ENCODE peak calls at places on chromosomes 2 and 18, in ten cellular contexts. One of them, this sample, is unnamed.

GRCh38 chr2:191249131-191249813 is 4.1 kb downstream of the MYO1B start:
- DNase-seq in stimulated activated naive CD4-positive, alpha-beta T cell: no peak
- DNase-seq in T-helper 2 cell: no peak
- DNase-seq in left ventricle myocardium inferior: no peak
- DNase-seq in RWPE2: no peak
- DNase-seq in activated naive CD8-positive, alpha-beta T cell treated with anti-CD3 and anti-CD28 coated beads, Interleukin-2, amount 50 U/mL, for 24 hours: no peak
- DNase-seq in psoas muscle: no peak
- DNase-seq in cardiac muscle cell: no peak
- DNase-seq in cardiac fibroblast: peak
- DNase-seq in GM12878: no peak
- DNase-seq in this sample: no peak

GRCh38 chr2:191845876-191846786 is 757 bp downstream of the CAVIN2 start:
- DNase-seq in cardiac muscle cell: no peak
- DNase-seq in activated naive CD8-positive, alpha-beta T cell treated with anti-CD3 and anti-CD28 coated beads, Interleukin-2, amount 50 U/mL, for 24 hours: no peak
- DNase-seq in left ventricle myocardium inferior: peak
- DNase-seq in T-helper 2 cell: no peak
- DNase-seq in GM12878: no peak
- DNase-seq in psoas muscle: no peak
- DNase-seq in stimulated activated naive CD4-positive, alpha-beta T cell: no peak
- DNase-seq in cardiac fibroblast: no peak
- DNase-seq in RWPE2: peak
- DNase-seq in this sample: no peak

GRCh38 chr2:167596072-167596471 is 651.3 kb downstream of the STK39 start:
- DNase-seq in psoas muscle: no peak
- DNase-seq in stimulated activated naive CD4-positive, alpha-beta T cell: no peak
- DNase-seq in GM12878: no peak
- DNase-seq in cardiac muscle cell: no peak
- DNase-seq in activated naive CD8-positive, alpha-beta T cell treated with anti-CD3 and anti-CD28 coated beads, Interleukin-2, amount 50 U/mL, for 24 hours: no peak
- DNase-seq in T-helper 2 cell: no peak
- DNase-seq in left ventricle myocardium inferior: no peak
- DNase-seq in RWPE2: no peak
- DNase-seq in cardiac fibroblast: no peak
- DNase-seq in this sample: no peak

GRCh38 chr2:2664989-2665833 is 334.1 kb upstream of the MYT1L start:
- DNase-seq in stimulated activated naive CD4-positive, alpha-beta T cell: no peak
- DNase-seq in RWPE2: peak
- DNase-seq in psoas muscle: no peak
- DNase-seq in activated naive CD8-positive, alpha-beta T cell treated with anti-CD3 and anti-CD28 coated beads, Interleukin-2, amount 50 U/mL, for 24 hours: no peak
- DNase-seq in T-helper 2 cell: no peak
- DNase-seq in left ventricle myocardium inferior: no peak
- DNase-seq in GM12878: no peak
- DNase-seq in cardiac fibroblast: peak
- DNase-seq in cardiac muscle cell: no peak
- DNase-seq in this sample: peak

GRCh38 chr2:47559079-47559684 is 156.2 kb downstream of the MSH2 start:
- DNase-seq in RWPE2: no peak
- DNase-seq in T-helper 2 cell: no peak
- DNase-seq in cardiac muscle cell: no peak
- DNase-seq in cardiac fibroblast: no peak
- DNase-seq in psoas muscle: no peak
- DNase-seq in GM12878: no peak
- DNase-seq in stimulated activated naive CD4-positive, alpha-beta T cell: no peak
- DNase-seq in activated naive CD8-positive, alpha-beta T cell treated with anti-CD3 and anti-CD28 coated beads, Interleukin-2, amount 50 U/mL, for 24 hours: no peak
- DNase-seq in left ventricle myocardium inferior: no peak
- DNase-seq in this sample: peak

GRCh38 chr2:29055586-29055985 is 18.7 kb downstream of the PCARE start:
- DNase-seq in activated naive CD8-positive, alpha-beta T cell treated with anti-CD3 and anti-CD28 coated beads, Interleukin-2, amount 50 U/mL, for 24 hours: no peak
- DNase-seq in cardiac fibroblast: no peak
- DNase-seq in stimulated activated naive CD4-positive, alpha-beta T cell: no peak
- DNase-seq in cardiac muscle cell: no peak
- DNase-seq in psoas muscle: no peak
- DNase-seq in left ventricle myocardium inferior: no peak
- DNase-seq in T-helper 2 cell: no peak
- DNase-seq in GM12878: no peak
- DNase-seq in RWPE2: no peak
- DNase-seq in this sample: no peak

GRCh38 chr2:25131567-25132295 is 36.6 kb downstream of the POMC start:
- DNase-seq in cardiac muscle cell: no peak
- DNase-seq in activated naive CD8-positive, alpha-beta T cell treated with anti-CD3 and anti-CD28 coated beads, Interleukin-2, amount 50 U/mL, for 24 hours: peak
- DNase-seq in GM12878: no peak
- DNase-seq in T-helper 2 cell: no peak
- DNase-seq in RWPE2: no peak
- DNase-seq in left ventricle myocardium inferior: peak
- DNase-seq in psoas muscle: peak
- DNase-seq in stimulated activated naive CD4-positive, alpha-beta T cell: no peak
- DNase-seq in cardiac fibroblast: peak
- DNase-seq in this sample: no peak

GRCh38 chr2:41948397-41948763 is 99.4 kb upstream of the PKDCC start:
- DNase-seq in left ventricle myocardium inferior: no peak
- DNase-seq in RWPE2: no peak
- DNase-seq in psoas muscle: no peak
- DNase-seq in GM12878: no peak
- DNase-seq in cardiac fibroblast: no peak
- DNase-seq in stimulated activated naive CD4-positive, alpha-beta T cell: no peak
- DNase-seq in activated naive CD8-positive, alpha-beta T cell treated with anti-CD3 and anti-CD28 coated beads, Interleukin-2, amount 50 U/mL, for 24 hours: no peak
- DNase-seq in cardiac muscle cell: no peak
- DNase-seq in T-helper 2 cell: no peak
- DNase-seq in this sample: no peak

GRCh38 chr2:42874838-42875801 is 82.7 kb upstream of the HAAO start:
- DNase-seq in cardiac fibroblast: peak
- DNase-seq in activated naive CD8-positive, alpha-beta T cell treated with anti-CD3 and anti-CD28 coated beads, Interleukin-2, amount 50 U/mL, for 24 hours: no peak
- DNase-seq in cardiac muscle cell: no peak
- DNase-seq in RWPE2: no peak
- DNase-seq in T-helper 2 cell: no peak
- DNase-seq in psoas muscle: peak
- DNase-seq in stimulated activated naive CD4-positive, alpha-beta T cell: no peak
- DNase-seq in left ventricle myocardium inferior: peak
- DNase-seq in GM12878: no peak
- DNase-seq in this sample: no peak

GRCh38 chr2:236250286-236250685 is 13.9 kb downstream of the ASB18 start:
- DNase-seq in T-helper 2 cell: no peak
- DNase-seq in psoas muscle: no peak
- DNase-seq in cardiac fibroblast: no peak
- DNase-seq in stimulated activated naive CD4-positive, alpha-beta T cell: no peak
- DNase-seq in GM12878: no peak
- DNase-seq in cardiac muscle cell: no peak
- DNase-seq in RWPE2: no peak
- DNase-seq in activated naive CD8-positive, alpha-beta T cell treated with anti-CD3 and anti-CD28 coated beads, Interleukin-2, amount 50 U/mL, for 24 hours: no peak
- DNase-seq in left ventricle myocardium inferior: no peak
- DNase-seq in this sample: no peak

GRCh38 chr2:37302701-37303252 is 21.9 kb downstream of the PRKD3 start:
- DNase-seq in GM12878: no peak
- DNase-seq in cardiac fibroblast: no peak
- DNase-seq in stimulated activated naive CD4-positive, alpha-beta T cell: no peak
- DNase-seq in psoas muscle: no peak
- DNase-seq in left ventricle myocardium inferior: no peak
- DNase-seq in activated naive CD8-positive, alpha-beta T cell treated with anti-CD3 and anti-CD28 coated beads, Interleukin-2, amount 50 U/mL, for 24 hours: no peak
- DNase-seq in cardiac muscle cell: no peak
- DNase-seq in RWPE2: no peak
- DNase-seq in T-helper 2 cell: no peak
- DNase-seq in this sample: no peak

GRCh38 chr2:130963849-130964793 is 127.4 kb downstream of the ARHGEF4 start:
- DNase-seq in cardiac fibroblast: peak
- DNase-seq in RWPE2: no peak
- DNase-seq in left ventricle myocardium inferior: no peak
- DNase-seq in GM12878: no peak
- DNase-seq in T-helper 2 cell: no peak
- DNase-seq in psoas muscle: no peak
- DNase-seq in activated naive CD8-positive, alpha-beta T cell treated with anti-CD3 and anti-CD28 coated beads, Interleukin-2, amount 50 U/mL, for 24 hours: peak
- DNase-seq in stimulated activated naive CD4-positive, alpha-beta T cell: no peak
- DNase-seq in cardiac muscle cell: peak
- DNase-seq in this sample: no peak

GRCh38 chr18:48643262-48643661 is 104.4 kb downstream of the CTIF start:
- DNase-seq in cardiac fibroblast: no peak
- DNase-seq in stimulated activated naive CD4-positive, alpha-beta T cell: no peak
- DNase-seq in RWPE2: no peak
- DNase-seq in GM12878: no peak
- DNase-seq in cardiac muscle cell: no peak
- DNase-seq in T-helper 2 cell: no peak
- DNase-seq in left ventricle myocardium inferior: no peak
- DNase-seq in psoas muscle: no peak
- DNase-seq in activated naive CD8-positive, alpha-beta T cell treated with anti-CD3 and anti-CD28 coated beads, Interleukin-2, amount 50 U/mL, for 24 hours: no peak
- DNase-seq in this sample: no peak

GRCh38 chr2:186484062-186484735 is 1.9 kb upstream of the ZC3H15 start:
- DNase-seq in left ventricle myocardium inferior: no peak
- DNase-seq in cardiac muscle cell: no peak
- DNase-seq in stimulated activated naive CD4-positive, alpha-beta T cell: no peak
- DNase-seq in GM12878: no peak
- DNase-seq in RWPE2: no peak
- DNase-seq in T-helper 2 cell: no peak
- DNase-seq in psoas muscle: no peak
- DNase-seq in cardiac fibroblast: no peak
- DNase-seq in activated naive CD8-positive, alpha-beta T cell treated with anti-CD3 and anti-CD28 coated beads, Interleukin-2, amount 50 U/mL, for 24 hours: no peak
- DNase-seq in this sample: no peak

GRCh38 chr2:148303166-148303565 is 282.3 kb downstream of the MBD5 start:
- DNase-seq in RWPE2: no peak
- DNase-seq in T-helper 2 cell: no peak
- DNase-seq in left ventricle myocardium inferior: no peak
- DNase-seq in cardiac fibroblast: no peak
- DNase-seq in GM12878: no peak
- DNase-seq in activated naive CD8-positive, alpha-beta T cell treated with anti-CD3 and anti-CD28 coated beads, Interleukin-2, amount 50 U/mL, for 24 hours: no peak
- DNase-seq in psoas muscle: no peak
- DNase-seq in stimulated activated naive CD4-positive, alpha-beta T cell: no peak
- DNase-seq in cardiac muscle cell: no peak
- DNase-seq in this sample: peak

GRCh38 chr2:70035344-70035844 is 51.9 kb upstream of the PCBP1 start:
- DNase-seq in left ventricle myocardium inferior: no peak
- DNase-seq in T-helper 2 cell: no peak
- DNase-seq in activated naive CD8-positive, alpha-beta T cell treated with anti-CD3 and anti-CD28 coated beads, Interleukin-2, amount 50 U/mL, for 24 hours: no peak
- DNase-seq in cardiac muscle cell: no peak
- DNase-seq in psoas muscle: no peak
- DNase-seq in cardiac fibroblast: peak
- DNase-seq in RWPE2: no peak
- DNase-seq in stimulated activated naive CD4-positive, alpha-beta T cell: no peak
- DNase-seq in GM12878: no peak
- DNase-seq in this sample: no peak

GRCh38 chr2:133734699-133735098 is 166.4 kb upstream of the NCKAP5 start:
- DNase-seq in T-helper 2 cell: no peak
- DNase-seq in left ventricle myocardium inferior: no peak
- DNase-seq in cardiac muscle cell: no peak
- DNase-seq in GM12878: no peak
- DNase-seq in activated naive CD8-positive, alpha-beta T cell treated with anti-CD3 and anti-CD28 coated beads, Interleukin-2, amount 50 U/mL, for 24 hours: no peak
- DNase-seq in psoas muscle: no peak
- DNase-seq in cardiac fibroblast: no peak
- DNase-seq in RWPE2: no peak
- DNase-seq in stimulated activated naive CD4-positive, alpha-beta T cell: no peak
- DNase-seq in this sample: no peak

GRCh38 chr2:4915348-4915747 is 776.8 kb upstream of the SOX11 start:
- DNase-seq in stimulated activated naive CD4-positive, alpha-beta T cell: no peak
- DNase-seq in T-helper 2 cell: no peak
- DNase-seq in GM12878: no peak
- DNase-seq in cardiac muscle cell: no peak
- DNase-seq in activated naive CD8-positive, alpha-beta T cell treated with anti-CD3 and anti-CD28 coated beads, Interleukin-2, amount 50 U/mL, for 24 hours: no peak
- DNase-seq in left ventricle myocardium inferior: no peak
- DNase-seq in RWPE2: no peak
- DNase-seq in cardiac fibroblast: no peak
- DNase-seq in psoas muscle: no peak
- DNase-seq in this sample: no peak

GRCh38 chr2:185291035-185291647 is 447.5 kb upstream of the FSIP2 start:
- DNase-seq in T-helper 2 cell: no peak
- DNase-seq in psoas muscle: no peak
- DNase-seq in stimulated activated naive CD4-positive, alpha-beta T cell: no peak
- DNase-seq in cardiac muscle cell: peak
- DNase-seq in cardiac fibroblast: peak
- DNase-seq in activated naive CD8-positive, alpha-beta T cell treated with anti-CD3 and anti-CD28 coated beads, Interleukin-2, amount 50 U/mL, for 24 hours: peak
- DNase-seq in RWPE2: peak
- DNase-seq in left ventricle myocardium inferior: no peak
- DNase-seq in GM12878: no peak
- DNase-seq in this sample: no peak

GRCh38 chr2:127951031-127951430 is 65.3 kb upstream of the AMMECR1L start:
- DNase-seq in cardiac fibroblast: no peak
- DNase-seq in activated naive CD8-positive, alpha-beta T cell treated with anti-CD3 and anti-CD28 coated beads, Interleukin-2, amount 50 U/mL, for 24 hours: no peak
- DNase-seq in stimulated activated naive CD4-positive, alpha-beta T cell: no peak
- DNase-seq in RWPE2: no peak
- DNase-seq in cardiac muscle cell: no peak
- DNase-seq in GM12878: no peak
- DNase-seq in T-helper 2 cell: no peak
- DNase-seq in left ventricle myocardium inferior: no peak
- DNase-seq in psoas muscle: no peak
- DNase-seq in this sample: no peak

GRCh38 chr18:53701697-53702096 is 522.8 kb downstream of the MBD2 start:
- DNase-seq in cardiac fibroblast: no peak
- DNase-seq in cardiac muscle cell: no peak
- DNase-seq in stimulated activated naive CD4-positive, alpha-beta T cell: no peak
- DNase-seq in left ventricle myocardium inferior: no peak
- DNase-seq in GM12878: no peak
- DNase-seq in T-helper 2 cell: no peak
- DNase-seq in psoas muscle: no peak
- DNase-seq in activated naive CD8-positive, alpha-beta T cell treated with anti-CD3 and anti-CD28 coated beads, Interleukin-2, amount 50 U/mL, for 24 hours: no peak
- DNase-seq in RWPE2: no peak
- DNase-seq in this sample: no peak

GRCh38 chr2:63023444-63023843 is 27.2 kb upstream of the OTX1 start:
- DNase-seq in stimulated activated naive CD4-positive, alpha-beta T cell: no peak
- DNase-seq in left ventricle myocardium inferior: no peak
- DNase-seq in T-helper 2 cell: no peak
- DNase-seq in psoas muscle: no peak
- DNase-seq in GM12878: peak
- DNase-seq in cardiac fibroblast: peak
- DNase-seq in cardiac muscle cell: peak
- DNase-seq in RWPE2: no peak
- DNase-seq in activated naive CD8-positive, alpha-beta T cell treated with anti-CD3 and anti-CD28 coated beads, Interleukin-2, amount 50 U/mL, for 24 hours: no peak
- DNase-seq in this sample: no peak